ENCODE peak calls at places on chromosomes 1 and 21, in seven cellular contexts. D is amniotic stem cell, M is anterior cingulate cortex, A is sciatic nerve, S is MV-4-11, L is T-cell, F is lower lobe of right lung. T is an unnamed sample.
A peak's percentile ranks its signal among the peaks of the same experiment; 100 is the strongest.

GRCh38 chr1:58621375-58621774 is 44.3 kb upstream of the TACSTD2 start:
- DNase-seq in D (no peak), L (no peak), A (no peak), M (no peak), S (peak; percentile 82), F (no peak), T (no peak)

GRCh38 chr1:245173446-245174178 is 18.8 kb downstream of the KIF26B start:
- DNase-seq in M (no peak), L (no peak), D (no peak), A (no peak), S (no peak), F (no peak), T (no peak)

GRCh38 chr1:12166834-12167492 is at the start of gene TNFRSF1B:
- DNase-seq in S (peak; percentile 43), D (no peak), A (peak; percentile 82), L (no peak), F (peak; percentile 85), M (no peak), T (no peak)

GRCh38 chr21:41623945-41624344 is 116.0 kb upstream of the TMPRSS2 start:
- DNase-seq in M (no peak), L (no peak), D (no peak), A (no peak), F (no peak), S (no peak), T (no peak)

GRCh38 chr1:67618285-67619018 is 66.5 kb upstream of the GADD45A start:
- DNase-seq in S (no peak), A (peak; percentile 80), L (no peak), M (peak; percentile 30), D (peak; percentile 62), F (no peak), T (peak; percentile 20)

GRCh38 chr1:81155131-81155530 is 645.6 kb upstream of the ADGRL2 start:
- DNase-seq in M (no peak), F (no peak), L (no peak), S (no peak), D (peak; percentile 28), A (no peak), T (no peak)

GRCh38 chr1:35605071-35605881 is 32.2 kb downstream of the TFAP2E start:
- DNase-seq in D (no peak), M (no peak), L (no peak), A (no peak), S (no peak), F (no peak), T (no peak)

GRCh38 chr1:206143537-206144155 is 26.5 kb upstream of the AVPR1B start:
- DNase-seq in A (no peak), L (no peak), M (no peak), D (no peak), F (no peak), S (no peak), T (no peak)

GRCh38 chr1:184647471-184647870 is 107.2 kb downstream of the EDEM3 start:
- DNase-seq in S (no peak), D (no peak), A (no peak), L (no peak), F (no peak), M (no peak), T (no peak)

GRCh38 chr1:26084091-26084561 is 16.7 kb upstream of the TRIM63 start:
- DNase-seq in L (no peak), M (no peak), S (no peak), A (no peak), F (no peak), D (no peak), T (no peak)

GRCh38 chr1:46517010-46517600 is 27.5 kb downstream of the DMBX1 start:
- DNase-seq in M (no peak), A (no peak), D (no peak), F (peak; percentile 88), L (no peak), S (no peak), T (no peak)

GRCh38 chr1:17423781-17424245 is 15.7 kb downstream of the RCC2 start:
- DNase-seq in F (no peak), D (no peak), A (no peak), S (peak; percentile 35), L (no peak), M (no peak), T (no peak)

GRCh38 chr1:156079762-156080597 is 2.3 kb downstream of the MEX3A start:
- DNase-seq in L (no peak), A (no peak), S (no peak), M (no peak), F (no peak), D (no peak), T (no peak)

GRCh38 chr1:19648689-19649088 is 4.6 kb downstream of the NBL1 start:
- DNase-seq in A (no peak), F (no peak), S (no peak), D (no peak), M (no peak), L (no peak), T (no peak)

GRCh38 chr1:241775021-241775420 is 73.0 kb upstream of the EXO1 start:
- DNase-seq in F (no peak), L (no peak), S (no peak), D (no peak), A (no peak), M (no peak), T (no peak)

GRCh38 chr1:217586586-217586985 is 44.3 kb downstream of the GPATCH2 start:
- DNase-seq in M (no peak), S (no peak), D (no peak), A (no peak), F (no peak), L (no peak), T (no peak)

GRCh38 chr1:4076346-4076745 is 176.3 kb upstream of the C1orf174 start:
- DNase-seq in D (no peak), F (no peak), L (no peak), A (peak; percentile 14), M (no peak), S (no peak), T (no peak)

GRCh38 chr1:200625381-200625824 is 4.9 kb upstream of the KIF14 start:
- DNase-seq in D (no peak), F (no peak), A (no peak), M (no peak), L (no peak), S (peak; percentile 57), T (no peak)

GRCh38 chr1:231160851-231161710 is 777 bp upstream of the TRIM67 start:
- DNase-seq in M (peak; percentile 32), A (no peak), F (no peak), D (no peak), S (no peak), L (no peak), T (peak; percentile 47)

GRCh38 chr1:116465845-116466685 is 93.0 kb downstream of the ATP1A1 start:
- DNase-seq in D (no peak), F (no peak), A (no peak), M (no peak), L (no peak), S (no peak), T (no peak)

GRCh38 chr1:78718566-78718965 is 68.9 kb downstream of the IFI44 start:
- DNase-seq in F (no peak), D (no peak), M (no peak), A (no peak), L (no peak), S (no peak), T (no peak)

GRCh38 chr1:56502700-56503245 is 76.6 kb downstream of the PLPP3 start:
- DNase-seq in S (peak; percentile 65), F (no peak), L (no peak), D (no peak), A (no peak), M (no peak), T (no peak)